ENCODE peak calls at places on chromosomes 16 and 17, in nine cellular contexts. J is Karpas-422, V is psoas muscle, K is tibial artery, F is PC-3, C is OCI-LY7, T is tibial nerve, D is WERI-Rb-1, G is upper lobe of right lung. N is an unnamed sample. For H3K36me3 and H3K9me3, the result is how much of the 10 kb centered on the place peaks cover.

GRCh38 chr17:68522266-68522665 is 10.0 kb downstream of the PRKAR1A start:
- DNase-seq in J (no peak), V (no peak), K (no peak), F (no peak), C (no peak), T (no peak), D (no peak), G (no peak), N (no peak)

GRCh38 chr16:67968440-67969285 is at the start of gene SLC12A4:
- DNase-seq in J (peak), V (peak), K (peak), F (peak), C (peak), T (peak), D (peak), G (peak), N (peak)

GRCh38 chr17:76153640-76154039 is 12.6 kb upstream of the FOXJ1 start:
- DNase-seq in J (no peak), V (no peak), K (no peak), F (no peak), C (no peak), T (peak), D (peak), G (peak), N (no peak)

GRCh38 chr17:73290399-73291259 is 21.2 kb downstream of the CDC42EP4 start:
- DNase-seq in J (no peak), V (no peak), K (no peak), F (no peak), C (no peak), T (no peak), D (no peak), G (no peak), N (no peak)

GRCh38 chr16:57956924-57957323 is 14.0 kb downstream of the CNGB1 start:
- DNase-seq in J (no peak), V (no peak), K (no peak), F (no peak), C (no peak), T (no peak), D (no peak), G (peak), N (no peak)

GRCh38 chr16:72189865-72190371 is 18.0 kb upstream of the PMFBP1 start:
- DNase-seq in J (no peak), V (no peak), K (peak), F (peak), C (no peak), T (peak), D (no peak), G (no peak), N (no peak)

GRCh38 chr16:24526701-24527470 is 12.5 kb upstream of the RBBP6 start:
- DNase-seq in J (no peak), V (no peak), K (no peak), F (peak), C (no peak), T (no peak), D (no peak), G (no peak), N (no peak)

GRCh38 chr16:55622930-55623561 is 32.7 kb upstream of the SLC6A2 start:
- DNase-seq in J (peak), V (no peak), K (no peak), F (peak), C (peak), T (no peak), D (peak), G (no peak), N (no peak)

GRCh38 chr16:80259289-80259805 is 281.4 kb upstream of the DYNLRB2 start:
- DNase-seq in J (no peak), V (no peak), K (no peak), F (no peak), C (no peak), T (no peak), D (no peak), G (no peak), N (no peak)

GRCh38 chr16:69942099-69942491 is 9.0 kb upstream of the CLEC18A start:
- DNase-seq in J (no peak), V (no peak), K (no peak), F (no peak), C (no peak), T (peak), D (no peak), G (no peak), N (no peak)

GRCh38 chr16:24409045-24409444 is 130.3 kb upstream of the RBBP6 start:
- DNase-seq in J (peak), V (no peak), K (no peak), F (peak), C (peak), T (no peak), D (no peak), G (no peak), N (no peak)

GRCh38 chr17:19867654-19868395 is at the start of gene ULK2:
- DNase-seq in J (no peak), V (peak), K (peak), F (peak), C (peak), T (peak), D (peak), G (peak), N (peak)

GRCh38 chr16:72025404-72026114 is 17.0 kb downstream of the DHODH start:
- DNase-seq in J (no peak), V (no peak), K (no peak), F (no peak), C (no peak), T (no peak), D (no peak), G (no peak), N (no peak)

GRCh38 chr17:73498176-73498575 is 146.1 kb downstream of the SDK2 start:
- DNase-seq in J (no peak), V (no peak), K (no peak), F (no peak), C (no peak), T (no peak), D (no peak), G (no peak), N (no peak)

GRCh38 chr17:68682913-68683312 is 81.7 kb upstream of the FAM20A start:
- DNase-seq in J (no peak), V (no peak), K (no peak), F (no peak), C (no peak), T (no peak), D (no peak), G (no peak), N (no peak)

GRCh38 chr17:79612468-79613194 is 1.8 kb upstream of the RBFOX3 start:
- DNase-seq in J (peak), V (no peak), K (no peak), F (peak), C (peak), T (no peak), D (peak), G (peak), N (peak)

GRCh38 chr17:12342609-12343248 is 322.1 kb downstream of the MAP2K4 start:
- DNase-seq in J (peak), V (no peak), K (no peak), F (peak), C (peak), T (no peak), D (peak), G (no peak), N (peak)

GRCh38 chr16:84350611-84351400 is 17.5 kb upstream of the ATP2C2 start:
- DNase-seq in J (no peak), V (no peak), K (no peak), F (no peak), C (no peak), T (no peak), D (peak), G (no peak), N (no peak)

GRCh38 chr16:85759631-85760419 is 8.9 kb upstream of the C16orf74 start:
- DNase-seq in J (peak), V (no peak), K (no peak), F (peak), C (peak), T (no peak), D (no peak), G (peak), N (peak)
- H3K4me3 ChIP-seq in J (no peak), V (no peak), K (no peak), F (no peak), C (peak), T (no peak), D (no peak), G (no peak), N (no peak)

GRCh38 chr16:4776141-4776705 is 9.3 kb upstream of the ZNF500 start:
- DNase-seq in J (no peak), V (no peak), K (no peak), F (no peak), C (no peak), T (no peak), D (no peak), G (no peak), N (no peak)

GRCh38 chr16:4778050-4778392 is 10.1 kb downstream of the SEPTIN12 start:
- DNase-seq in J (no peak), V (no peak), K (no peak), F (no peak), C (no peak), T (no peak), D (no peak), G (no peak), N (no peak)

GRCh38 chr16:4775005-4775404 is 8.0 kb upstream of the ZNF500 start:
- DNase-seq in J (no peak), V (no peak), K (no peak), F (no peak), C (no peak), T (no peak), D (no peak), G (no peak), N (no peak)

GRCh38 chr16:4780235-4780634 is 7.9 kb downstream of the SEPTIN12 start:
- DNase-seq in J (no peak), V (no peak), K (no peak), F (peak), C (no peak), T (no peak), D (no peak), G (no peak), N (no peak)

DNA sequence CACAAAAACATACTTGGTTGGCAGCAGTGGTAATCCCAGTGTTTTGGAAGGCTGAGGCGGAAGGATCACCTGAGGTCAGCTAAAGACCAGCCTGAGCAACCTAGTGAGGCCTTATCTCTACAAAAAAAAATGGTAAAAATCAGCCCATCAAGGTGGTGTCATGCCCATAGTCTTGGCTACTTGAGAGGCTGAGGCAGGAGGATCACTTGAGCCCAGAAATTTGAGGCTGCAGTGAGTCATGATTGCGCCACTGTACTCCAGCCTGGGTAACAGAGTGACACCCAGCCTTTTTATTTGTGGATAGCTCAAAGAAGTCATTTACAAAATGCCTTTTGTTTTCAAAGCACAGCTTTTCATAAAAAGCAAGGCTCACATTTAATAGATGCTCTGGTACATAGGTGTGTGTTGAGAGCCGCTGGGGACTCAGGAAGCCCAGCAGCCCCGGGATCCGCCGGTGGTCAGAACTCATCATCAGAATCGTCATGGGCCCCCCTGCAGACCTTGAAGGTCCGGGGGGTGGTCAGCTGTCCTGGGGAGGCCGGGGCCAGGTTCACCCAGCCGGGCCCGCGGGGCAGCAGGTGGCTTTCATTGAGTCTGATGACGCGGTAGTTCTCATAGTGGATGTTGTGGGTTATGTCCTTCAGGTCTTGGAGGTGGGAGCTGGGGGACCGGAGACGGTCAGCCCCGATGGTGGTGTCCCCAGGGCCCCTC is 10.5 kb upstream of the ZNF500 start:
- DNase-seq in J (no peak), V (no peak), K (no peak), F (no peak), C (no peak), T (no peak), D (no peak), G (no peak), N (no peak)
- H3K36me3 ChIP-seq in J (under half), V (under half), K (under half), F (under half), C (under half), T (under half), D (under half), G (under half), N (under half)

DNA sequence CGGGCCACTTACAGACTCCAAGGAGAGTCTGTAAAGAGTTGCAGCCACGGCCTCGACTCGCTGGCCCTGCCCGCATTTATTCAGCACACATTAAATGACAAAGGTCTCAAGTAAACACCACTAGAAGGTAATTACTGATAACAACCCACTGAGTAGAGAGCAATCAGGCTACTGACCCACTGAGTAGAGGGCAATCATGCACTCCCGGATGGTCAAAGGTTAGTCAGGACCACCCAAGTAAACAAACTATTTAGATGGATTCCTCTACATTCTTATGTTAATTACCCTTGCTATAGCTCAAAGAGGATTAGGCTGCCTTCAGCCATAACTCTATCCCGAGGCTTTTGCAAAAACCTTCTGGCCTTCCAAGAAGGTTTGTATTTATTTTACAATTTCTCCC is 30.7 kb upstream of the ZNF267 start:
- DNase-seq in J (no peak), V (no peak), K (no peak), F (no peak), C (no peak), T (no peak), D (no peak), G (no peak), N (no peak)
- H3K9me3 ChIP-seq in J (under half), V (under half), K (under half), F (under half), C (under half), T (under half), D (under half), G (under half), N (under half)

GRCh38 chr17:2239170-2239551 is 64.4 kb downstream of the SMG6 start:
- DNase-seq in J (no peak), V (no peak), K (no peak), F (no peak), C (no peak), T (no peak), D (no peak), G (no peak), N (no peak)

GRCh38 chr17:2240541-2240940 is 63.0 kb downstream of the SMG6 start:
- DNase-seq in J (no peak), V (no peak), K (no peak), F (peak), C (no peak), T (no peak), D (no peak), G (no peak), N (no peak)

GRCh38 chr17:2241823-2242222 is 61.8 kb downstream of the SMG6 start:
- DNase-seq in J (peak), V (no peak), K (no peak), F (no peak), C (no peak), T (no peak), D (no peak), G (no peak), N (no peak)

GRCh38 chr17:2238432-2239169 is 65.0 kb downstream of the SMG6 start:
- DNase-seq in J (peak), V (peak), K (peak), F (no peak), C (peak), T (no peak), D (no peak), G (no peak), N (no peak)

GRCh38 chr17:2239882-2240430 is 63.6 kb downstream of the SMG6 start:
- DNase-seq in J (peak), V (peak), K (peak), F (peak), C (peak), T (peak), D (no peak), G (no peak), N (no peak)
- H3K4me3 ChIP-seq in J (peak), V (peak), K (no peak), F (peak), C (peak), T (no peak), D (no peak), G (no peak), N (no peak)

DNA sequence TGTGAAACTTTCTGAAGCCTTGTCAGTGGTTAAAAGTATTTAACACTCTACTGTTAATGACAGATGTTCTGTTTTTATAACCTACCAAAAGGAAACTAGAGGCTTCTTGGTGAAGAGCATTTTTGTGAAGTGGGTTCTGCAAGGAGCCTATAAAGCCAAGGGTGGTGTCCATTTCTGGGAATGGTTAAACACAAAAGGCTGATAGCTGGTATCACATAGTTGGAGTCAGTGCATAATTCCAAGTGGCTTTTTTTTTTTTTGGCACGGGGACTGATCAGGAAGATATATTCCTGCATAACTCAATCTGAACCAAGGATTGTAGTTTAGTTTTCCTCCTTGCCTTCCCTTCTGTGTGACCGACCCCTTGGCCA is 27.6 kb upstream of the KPNB1 start:
- DNase-seq in J (no peak), V (no peak), K (no peak), F (no peak), C (no peak), T (no peak), D (no peak), G (no peak), N (no peak)
- H3K36me3 ChIP-seq in J (under half), V (under half), K (under half), F (under half), C (half or more), T (half or more), D (half or more), G (half or more), N (under half)

DNA sequence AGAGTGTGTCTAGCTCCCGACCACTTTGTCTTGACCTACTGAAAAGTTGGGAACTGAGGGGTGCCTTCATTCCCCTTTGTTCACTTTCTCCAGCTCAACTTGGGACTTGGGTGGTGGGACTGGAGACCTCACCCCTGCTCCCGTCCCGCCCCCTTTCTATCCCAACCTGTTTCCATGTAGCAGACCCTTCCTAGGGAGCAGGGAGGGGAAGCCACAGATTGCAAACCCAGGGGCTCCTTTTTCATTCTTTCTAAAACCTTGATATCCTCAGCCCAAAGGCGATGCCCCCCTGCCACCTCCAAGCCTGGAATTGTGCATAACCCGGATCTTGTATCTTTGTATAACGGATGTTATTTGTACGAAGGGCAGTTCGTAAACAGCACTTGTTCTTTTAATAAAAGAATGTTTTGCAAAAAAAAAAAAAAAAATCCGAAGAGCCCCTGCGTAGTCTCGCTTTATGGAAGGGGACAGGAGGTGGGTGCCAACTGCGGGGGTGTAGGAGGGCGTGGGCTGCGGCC is 714 bp upstream of the CISD3 start:
- DNase-seq in J (no peak), V (no peak), K (no peak), F (no peak), C (no peak), T (no peak), D (no peak), G (no peak), N (peak)
- H3K9me3 ChIP-seq in J (under half), V (under half), K (under half), F (under half), C (under half), T (under half), D (under half), G (under half), N (under half)

GRCh38 chr17:2712300-2713043 is 908 bp upstream of the CLUH start:
- DNase-seq in J (no peak), V (peak), K (no peak), F (no peak), C (peak), T (no peak), D (peak), G (no peak), N (no peak)
- H3K4me3 ChIP-seq in J (peak), V (peak), K (peak), F (peak), C (peak), T (peak), D (peak), G (peak), N (peak)

GRCh38 chr17:8029121-8029520 is 9.7 kb upstream of the ALOX15B start:
- DNase-seq in J (no peak), V (no peak), K (no peak), F (peak), C (no peak), T (no peak), D (no peak), G (no peak), N (no peak)

GRCh38 chr17:8031261-8031661 is 7.6 kb upstream of the ALOX15B start:
- DNase-seq in J (no peak), V (no peak), K (no peak), F (no peak), C (no peak), T (no peak), D (no peak), G (peak), N (no peak)

DNA sequence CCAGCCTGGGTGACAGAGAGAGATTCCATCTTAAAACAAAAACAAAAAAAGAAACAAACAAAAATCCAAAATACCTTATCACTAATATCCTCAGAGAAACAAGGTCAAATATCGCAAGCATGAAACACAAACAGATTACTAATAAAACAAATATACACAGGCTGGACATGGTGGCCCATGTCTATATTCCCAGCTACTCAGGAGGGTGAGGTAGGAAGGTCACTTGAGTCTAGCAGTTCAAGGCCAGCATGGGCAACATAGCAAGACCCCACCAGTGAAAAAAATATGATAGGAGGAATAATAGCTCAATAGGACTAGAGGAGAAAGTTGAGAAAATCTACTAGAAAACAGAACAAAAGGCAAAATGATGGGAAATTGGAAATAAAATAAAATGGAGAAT is 6.9 kb upstream of the ALOX15B start:
- DNase-seq in J (no peak), V (no peak), K (no peak), F (no peak), C (no peak), T (no peak), D (no peak), G (no peak), N (no peak)
- H3K36me3 ChIP-seq in J (under half), V (under half), K (under half), F (under half), C (under half), T (under half), D (under half), G (under half), N (under half)

DNA sequence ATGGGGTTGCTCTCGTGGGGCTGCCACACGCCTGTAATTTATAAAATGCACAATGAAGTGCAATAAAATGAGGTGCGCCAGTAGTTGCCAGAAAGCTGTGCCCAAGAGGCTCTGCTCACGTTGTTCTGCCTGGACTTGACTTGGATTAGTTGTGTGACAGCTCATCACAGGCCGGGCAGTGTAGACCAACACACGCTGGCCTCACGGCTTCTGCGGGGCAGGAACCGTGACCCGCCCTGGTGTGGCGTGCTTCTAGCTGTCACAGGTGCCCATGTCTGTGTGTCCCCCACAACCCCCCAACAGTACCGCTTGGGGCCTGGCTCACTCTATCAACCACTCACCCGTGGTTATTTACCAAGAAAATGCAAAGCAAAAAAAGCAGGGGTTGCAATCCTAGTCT is 112.2 kb upstream of the ZNF750 start:
- DNase-seq in J (no peak), V (peak), K (no peak), F (no peak), C (no peak), T (no peak), D (no peak), G (peak), N (peak)
- H3K9me3 ChIP-seq in J (under half), V (under half), K (under half), F (under half), C (under half), T (under half), D (half or more), G (under half), N (under half)

GRCh38 chr17:78048346-78049292 is 79.9 kb downstream of the TMC6 start:
- DNase-seq in J (no peak), V (no peak), K (no peak), F (no peak), C (no peak), T (no peak), D (no peak), G (no peak), N (no peak)
- H3K4me3 ChIP-seq in J (no peak), V (no peak), K (no peak), F (no peak), C (no peak), T (no peak), D (no peak), G (no peak), N (no peak)